ENCODE peak calls at places on chromosomes 1 and 21, in seven cellular contexts. One of them, this sample, is unnamed.

GRCh38 chr1:165629848-165630628 is 996 bp upstream of the MGST3 start:
- DNase-seq in AG04450: no peak
- DNase-seq in H9: peak
- DNase-seq in prostate gland: peak
- DNase-seq in NB4: no peak
- DNase-seq in fibroblast of pulmonary artery: no peak
- DNase-seq in cardiac muscle cell: no peak
- DNase-seq in this sample: no peak

GRCh38 chr1:201100169-201100930 is 11.9 kb downstream of the CACNA1S start:
- DNase-seq in AG04450: no peak
- DNase-seq in H9: no peak
- DNase-seq in prostate gland: no peak
- DNase-seq in NB4: no peak
- DNase-seq in fibroblast of pulmonary artery: no peak
- DNase-seq in cardiac muscle cell: no peak
- DNase-seq in this sample: no peak

GRCh38 chr1:244112646-244113045 is 61.6 kb downstream of the ZBTB18 start:
- DNase-seq in AG04450: peak
- DNase-seq in H9: no peak
- DNase-seq in prostate gland: no peak
- DNase-seq in NB4: no peak
- DNase-seq in fibroblast of pulmonary artery: peak
- DNase-seq in cardiac muscle cell: peak
- DNase-seq in this sample: peak

GRCh38 chr21:46560568-46561447 is 44.1 kb downstream of the S100B start:
- DNase-seq in AG04450: no peak
- DNase-seq in H9: no peak
- DNase-seq in prostate gland: no peak
- DNase-seq in NB4: no peak
- DNase-seq in fibroblast of pulmonary artery: no peak
- DNase-seq in cardiac muscle cell: no peak
- DNase-seq in this sample: no peak

GRCh38 chr1:8560611-8561544 is 243.0 kb downstream of the SLC45A1 start:
- DNase-seq in AG04450: no peak
- DNase-seq in H9: no peak
- DNase-seq in prostate gland: peak
- DNase-seq in NB4: peak
- DNase-seq in fibroblast of pulmonary artery: peak
- DNase-seq in cardiac muscle cell: peak
- DNase-seq in this sample: peak

GRCh38 chr1:116628448-116628847 is 39.1 kb downstream of the IGSF3 start:
- DNase-seq in AG04450: no peak
- DNase-seq in H9: no peak
- DNase-seq in prostate gland: no peak
- DNase-seq in NB4: no peak
- DNase-seq in fibroblast of pulmonary artery: no peak
- DNase-seq in cardiac muscle cell: no peak
- DNase-seq in this sample: no peak

GRCh38 chr21:32771134-32771523 is 426 bp downstream of the PAXBP1 start:
- DNase-seq in AG04450: peak
- DNase-seq in H9: peak
- DNase-seq in prostate gland: peak
- DNase-seq in NB4: peak
- DNase-seq in fibroblast of pulmonary artery: peak
- DNase-seq in cardiac muscle cell: peak
- DNase-seq in this sample: peak

GRCh38 chr21:21897275-21897883 is 899.2 kb downstream of the NCAM2 start:
- DNase-seq in AG04450: no peak
- DNase-seq in H9: no peak
- DNase-seq in prostate gland: peak
- DNase-seq in NB4: no peak
- DNase-seq in fibroblast of pulmonary artery: no peak
- DNase-seq in cardiac muscle cell: no peak
- DNase-seq in this sample: no peak

GRCh38 chr1:2874207-2875165 is 73.0 kb upstream of the TTC34 start:
- DNase-seq in AG04450: no peak
- DNase-seq in H9: no peak
- DNase-seq in prostate gland: no peak
- DNase-seq in NB4: no peak
- DNase-seq in fibroblast of pulmonary artery: no peak
- DNase-seq in cardiac muscle cell: no peak
- DNase-seq in this sample: no peak

GRCh38 chr1:38839363-38839762 is 20.2 kb downstream of the RRAGC start:
- DNase-seq in AG04450: no peak
- DNase-seq in H9: no peak
- DNase-seq in prostate gland: no peak
- DNase-seq in NB4: no peak
- DNase-seq in fibroblast of pulmonary artery: no peak
- DNase-seq in cardiac muscle cell: no peak
- DNase-seq in this sample: no peak

GRCh38 chr1:199550384-199551067 is 477.0 kb upstream of the NR5A2 start:
- DNase-seq in AG04450: no peak
- DNase-seq in H9: no peak
- DNase-seq in prostate gland: no peak
- DNase-seq in NB4: peak
- DNase-seq in fibroblast of pulmonary artery: peak
- DNase-seq in cardiac muscle cell: peak
- DNase-seq in this sample: no peak

GRCh38 chr1:117673405-117673804 is 67.6 kb downstream of the TENT5C start:
- DNase-seq in AG04450: no peak
- DNase-seq in H9: no peak
- DNase-seq in prostate gland: no peak
- DNase-seq in NB4: peak
- DNase-seq in fibroblast of pulmonary artery: peak
- DNase-seq in cardiac muscle cell: peak
- DNase-seq in this sample: peak

GRCh38 chr21:35226960-35227741 is 178.0 kb upstream of the RUNX1 start:
- DNase-seq in AG04450: no peak
- DNase-seq in H9: no peak
- DNase-seq in prostate gland: no peak
- DNase-seq in NB4: peak
- DNase-seq in fibroblast of pulmonary artery: no peak
- DNase-seq in cardiac muscle cell: no peak
- DNase-seq in this sample: no peak

GRCh38 chr1:220880726-220881506 is 1.7 kb downstream of the HLX start:
- DNase-seq in AG04450: no peak
- DNase-seq in H9: peak
- DNase-seq in prostate gland: no peak
- DNase-seq in NB4: peak
- DNase-seq in fibroblast of pulmonary artery: peak
- DNase-seq in cardiac muscle cell: peak
- DNase-seq in this sample: peak

DNA sequence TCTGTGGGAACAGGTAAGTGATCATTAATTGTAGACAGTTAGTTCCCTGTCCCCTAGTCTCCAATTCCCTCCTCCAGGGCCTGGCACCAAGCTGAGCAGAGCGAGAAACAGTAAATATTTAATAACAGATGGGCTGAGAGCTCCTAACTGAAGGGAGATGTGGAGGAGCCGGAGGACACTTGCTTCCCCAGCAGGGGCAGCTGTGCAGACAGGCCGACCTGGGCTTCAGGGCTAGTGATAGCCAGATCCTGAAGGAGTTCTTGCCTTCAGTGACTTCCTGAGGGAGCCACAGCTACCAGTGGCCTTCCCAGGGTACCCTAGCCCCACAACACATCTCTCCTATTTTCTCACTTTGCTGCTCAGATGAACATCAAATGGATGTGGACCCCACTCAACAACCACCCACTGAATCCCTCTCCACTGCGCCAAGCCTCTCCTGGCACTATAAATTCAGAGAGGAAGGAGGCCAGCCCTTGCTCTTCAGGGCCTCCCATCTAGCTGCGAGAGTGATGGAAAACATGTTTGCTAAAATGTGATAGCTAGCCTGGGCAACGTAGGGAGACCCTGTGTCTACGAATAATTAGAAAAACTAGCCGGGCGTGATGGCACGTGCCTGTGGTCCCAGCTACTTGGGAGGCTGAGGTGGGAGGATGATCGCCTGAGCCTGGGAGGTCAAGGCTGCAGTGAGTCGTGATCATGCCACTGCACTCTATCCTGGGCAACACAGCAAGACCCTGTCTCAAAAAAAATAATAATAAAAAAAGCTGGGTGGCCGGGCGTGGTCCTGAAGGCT is 26.9 kb upstream of the SYNC start:
- DNase-seq in AG04450: no peak
- DNase-seq in H9: no peak
- DNase-seq in prostate gland: no peak
- DNase-seq in NB4: no peak
- DNase-seq in fibroblast of pulmonary artery: no peak
- DNase-seq in cardiac muscle cell: no peak
- DNase-seq in this sample: no peak
- TF ChIP-seq CTCF in AG04450: peak
- TF ChIP-seq CTCF in H9: no peak
- TF ChIP-seq CTCF in prostate gland: no peak
- TF ChIP-seq CTCF in NB4: no peak
- TF ChIP-seq CTCF in fibroblast of pulmonary artery: no peak
- TF ChIP-seq CTCF in cardiac muscle cell: no peak
- TF ChIP-seq CTCF in this sample: no peak

DNA sequence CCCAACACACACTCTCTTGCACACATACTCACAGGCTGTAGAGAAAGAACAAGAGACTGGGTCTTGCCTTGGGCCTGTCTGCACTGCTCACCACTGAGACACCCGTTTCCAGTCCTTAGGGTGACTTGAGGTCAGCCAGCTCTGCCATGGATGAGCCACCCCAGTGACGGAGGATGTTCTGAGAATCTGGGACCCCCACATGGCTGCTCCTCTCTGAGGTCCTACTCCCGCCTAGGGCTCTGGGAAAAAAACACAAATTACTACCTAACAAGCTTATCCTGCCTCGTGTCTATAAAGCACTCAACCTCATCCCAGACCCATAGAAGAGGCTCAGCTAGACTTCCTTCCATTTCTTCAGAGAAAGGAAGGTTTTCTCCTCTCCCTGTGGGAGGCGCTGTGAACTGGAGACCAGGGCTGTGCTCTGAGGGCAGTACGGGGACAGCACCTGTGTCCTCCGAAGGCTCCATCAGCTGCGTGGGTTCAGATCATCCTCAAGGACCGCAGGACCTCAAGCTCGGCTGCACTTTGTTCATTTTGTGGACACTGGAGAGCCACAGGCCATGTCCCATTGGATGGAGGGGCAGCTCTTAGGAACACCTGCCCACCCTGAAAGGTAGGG is 4.3 kb upstream of the CLEC20A start:
- DNase-seq in AG04450: no peak
- DNase-seq in H9: peak
- DNase-seq in prostate gland: no peak
- DNase-seq in NB4: no peak
- DNase-seq in fibroblast of pulmonary artery: no peak
- DNase-seq in cardiac muscle cell: no peak
- DNase-seq in this sample: no peak
- TF ChIP-seq CTCF in AG04450: no peak
- TF ChIP-seq CTCF in H9: no peak
- TF ChIP-seq CTCF in prostate gland: no peak
- TF ChIP-seq CTCF in NB4: no peak
- TF ChIP-seq CTCF in fibroblast of pulmonary artery: no peak
- TF ChIP-seq CTCF in cardiac muscle cell: no peak
- TF ChIP-seq CTCF in this sample: no peak

DNA sequence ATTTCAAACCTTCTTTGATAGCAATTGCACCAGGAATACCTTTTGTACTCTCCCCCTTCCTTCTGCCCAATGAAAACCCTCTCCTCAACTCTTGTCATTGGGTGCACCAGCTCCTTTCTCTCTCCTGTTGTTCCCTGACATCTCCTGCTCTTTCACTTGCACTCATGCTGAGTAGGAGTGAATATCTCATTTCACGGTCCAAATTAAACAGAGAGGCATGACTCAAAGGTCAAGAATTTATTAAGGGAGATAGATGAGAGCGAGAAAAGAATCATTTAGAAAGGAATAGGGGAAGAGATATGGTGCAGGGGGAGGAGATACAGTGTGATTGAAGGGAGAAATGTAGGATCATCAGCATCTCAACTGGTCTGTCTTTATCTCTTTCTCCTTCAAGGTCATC is 22.1 kb downstream of the AIM2 start:
- DNase-seq in AG04450: no peak
- DNase-seq in H9: no peak
- DNase-seq in prostate gland: no peak
- DNase-seq in NB4: no peak
- DNase-seq in fibroblast of pulmonary artery: no peak
- DNase-seq in cardiac muscle cell: peak
- DNase-seq in this sample: peak
- TF ChIP-seq CTCF in AG04450: no peak
- TF ChIP-seq CTCF in H9: no peak
- TF ChIP-seq CTCF in prostate gland: no peak
- TF ChIP-seq CTCF in NB4: no peak
- TF ChIP-seq CTCF in fibroblast of pulmonary artery: no peak
- TF ChIP-seq CTCF in cardiac muscle cell: no peak
- TF ChIP-seq CTCF in this sample: no peak

GRCh38 chr21:30193201-30193600 is 22.7 kb downstream of the CLDN8 start:
- DNase-seq in AG04450: no peak
- DNase-seq in H9: no peak
- DNase-seq in prostate gland: no peak
- DNase-seq in NB4: no peak
- DNase-seq in fibroblast of pulmonary artery: peak
- DNase-seq in cardiac muscle cell: peak
- DNase-seq in this sample: no peak

GRCh38 chr21:30189763-30190162 is 23.2 kb upstream of the CLDN17 start:
- DNase-seq in AG04450: no peak
- DNase-seq in H9: no peak
- DNase-seq in prostate gland: no peak
- DNase-seq in NB4: no peak
- DNase-seq in fibroblast of pulmonary artery: no peak
- DNase-seq in cardiac muscle cell: no peak
- DNase-seq in this sample: no peak

GRCh38 chr21:30190554-30190953 is 23.9 kb upstream of the CLDN17 start:
- DNase-seq in AG04450: no peak
- DNase-seq in H9: no peak
- DNase-seq in prostate gland: no peak
- DNase-seq in NB4: no peak
- DNase-seq in fibroblast of pulmonary artery: no peak
- DNase-seq in cardiac muscle cell: no peak
- DNase-seq in this sample: no peak

GRCh38 chr21:30199989-30200388 is 15.9 kb downstream of the CLDN8 start:
- DNase-seq in AG04450: no peak
- DNase-seq in H9: no peak
- DNase-seq in prostate gland: peak
- DNase-seq in NB4: no peak
- DNase-seq in fibroblast of pulmonary artery: no peak
- DNase-seq in cardiac muscle cell: no peak
- DNase-seq in this sample: no peak

DNA sequence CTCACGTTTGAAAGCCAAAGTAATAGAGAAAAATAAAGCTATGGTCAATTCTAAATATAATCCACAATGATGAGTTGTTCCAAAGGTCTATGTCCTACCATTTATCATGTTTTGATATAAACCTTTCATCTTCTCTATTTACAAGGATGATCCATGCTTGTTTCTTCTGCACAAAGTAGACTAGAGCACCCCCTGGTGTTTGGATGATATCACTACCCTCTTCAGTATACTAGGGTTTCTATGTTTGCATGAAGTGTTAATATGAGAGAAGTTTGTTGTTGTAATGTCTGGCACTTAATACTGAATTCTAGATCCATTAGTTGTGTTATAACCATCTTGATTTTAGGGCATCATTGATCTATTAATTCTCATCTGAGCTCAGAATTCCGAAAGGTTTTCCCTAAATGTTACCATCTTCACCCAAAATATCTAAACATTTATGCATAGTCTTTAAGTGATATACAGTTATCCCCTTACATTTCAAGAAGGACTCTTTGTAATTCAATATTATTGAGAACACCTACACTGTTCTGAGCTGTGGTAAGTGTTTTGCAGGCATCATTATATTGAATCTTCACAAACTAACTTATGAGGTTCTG is 21.1 kb downstream of the CLDN8 start:
- DNase-seq in AG04450: no peak
- DNase-seq in H9: no peak
- DNase-seq in prostate gland: no peak
- DNase-seq in NB4: peak
- DNase-seq in fibroblast of pulmonary artery: peak
- DNase-seq in cardiac muscle cell: peak
- DNase-seq in this sample: peak
- TF ChIP-seq CTCF in AG04450: peak
- TF ChIP-seq CTCF in H9: peak
- TF ChIP-seq CTCF in prostate gland: no peak
- TF ChIP-seq CTCF in NB4: peak
- TF ChIP-seq CTCF in fibroblast of pulmonary artery: peak
- TF ChIP-seq CTCF in cardiac muscle cell: peak
- TF ChIP-seq CTCF in this sample: peak